ENCODE peak calls at places on chromosome 9, in five cellular contexts. D is spleen, O is left lung, M is breast epithelium, L is sigmoid colon. X is an unnamed sample.

GRCh38 chr9:111298831-111299603 is 31.0 kb downstream of the OR2K2 start:
- DNase-seq in D (no peak), O (peak; percentile 41), M (peak; percentile 26), L (peak; percentile 85), X (no peak)

GRCh38 chr9:99114049-99114440 is 9.1 kb downstream of the TGFBR1 start:
- DNase-seq in D (no peak), O (no peak), M (no peak), L (no peak), X (no peak)

GRCh38 chr9:74645007-74645639 is 148.0 kb downstream of the RORB start:
- DNase-seq in D (no peak), O (no peak), M (no peak), L (no peak), X (no peak)

GRCh38 chr9:111825468-111826145 is 30.9 kb upstream of the SHOC1 start:
- DNase-seq in D (no peak), O (no peak), M (no peak), L (no peak), X (no peak)

GRCh38 chr9:90175257-90175656 is 467.4 kb downstream of the DIRAS2 start:
- DNase-seq in D (no peak), O (no peak), M (no peak), L (no peak), X (no peak)

GRCh38 chr9:128555180-128555721 is 2.9 kb downstream of the SPTAN1 start:
- DNase-seq in D (no peak), O (no peak), M (no peak), L (no peak), X (no peak)

GRCh38 chr9:12774861-12775367 is at the start of gene LURAP1L:
- DNase-seq in D (no peak), O (peak; percentile 59), M (peak; percentile 57), L (peak; percentile 88), X (no peak)

GRCh38 chr9:5480919-5481743 is 29.2 kb upstream of the PDCD1LG2 start:
- DNase-seq in D (no peak), O (no peak), M (no peak), L (no peak), X (no peak)

GRCh38 chr9:112132356-112132755 is 42.7 kb downstream of the SUSD1 start:
- DNase-seq in D (no peak), O (no peak), M (no peak), L (no peak), X (no peak)

GRCh38 chr9:69874301-69875060 is 53.9 kb downstream of the CFAP95 start:
- DNase-seq in D (no peak), O (no peak), M (no peak), L (no peak), X (no peak)

GRCh38 chr9:133582501-133583045 is 26.6 kb downstream of the FAM163B start:
- DNase-seq in D (no peak), O (no peak), M (no peak), L (no peak), X (no peak)

GRCh38 chr9:124812401-124813016 is 35.6 kb downstream of the OLFML2A start:
- DNase-seq in D (no peak), O (peak; percentile 51), M (peak; percentile 58), L (peak; percentile 93), X (peak; percentile 91)

GRCh38 chr9:530681-531080 is 310.8 kb upstream of the DMRT1 start:
- DNase-seq in D (no peak), O (no peak), M (peak; percentile 68), L (no peak), X (no peak)

GRCh38 chr9:71819115-71819739 is 50.9 kb upstream of the CEMIP2 start:
- DNase-seq in D (no peak), O (no peak), M (no peak), L (no peak), X (no peak)

GRCh38 chr9:120913673-120914266 is 12.8 kb downstream of the TRAF1 start:
- DNase-seq in D (no peak), O (no peak), M (no peak), L (no peak), X (no peak)

GRCh38 chr9:115133649-115134048 is 15.7 kb upstream of the TNC start:
- DNase-seq in D (no peak), O (no peak), M (no peak), L (no peak), X (no peak)

GRCh38 chr9:75185585-75186170 is 97.4 kb downstream of the OSTF1 start:
- DNase-seq in D (peak; percentile 78), O (no peak), M (no peak), L (no peak), X (no peak)

GRCh38 chr9:38141751-38142150 is 72.7 kb upstream of the SHB start:
- DNase-seq in D (no peak), O (no peak), M (no peak), L (no peak), X (no peak)

GRCh38 chr9:94144394-94144793 is 60.1 kb downstream of the PTPDC1 start:
- DNase-seq in D (no peak), O (no peak), M (peak; percentile 32), L (no peak), X (no peak)

GRCh38 chr9:113548221-113549041 is 84.9 kb downstream of the RGS3 start:
- DNase-seq in D (peak; percentile 85), O (peak; percentile 72), M (peak; percentile 50), L (peak; percentile 77), X (peak; percentile 25)

GRCh38 chr9:34636791-34637355 is 714 bp downstream of the SIGMAR1 start:
- DNase-seq in D (no peak), O (no peak), M (no peak), L (no peak), X (no peak)

GRCh38 chr9:133575673-133576590 is 33.3 kb downstream of the FAM163B start:
- DNase-seq in D (no peak), O (no peak), M (no peak), L (no peak), X (no peak)

GRCh38 chr9:93136011-93136440 is 2.0 kb upstream of the NINJ1 start:
- DNase-seq in D (peak; percentile 73), O (no peak), M (no peak), L (peak; percentile 68), X (no peak)

GRCh38 chr9:109035684-109036423 is 22.6 kb upstream of the CTNNAL1 start:
- DNase-seq in D (no peak), O (peak; percentile 61), M (no peak), L (no peak), X (no peak)

GRCh38 chr9:32350682-32351081 is 33.8 kb upstream of the ACO1 start:
- DNase-seq in D (no peak), O (no peak), M (no peak), L (no peak), X (no peak)

GRCh38 chr9:4984171-4984570 is 901 bp upstream of the JAK2 start:
- DNase-seq in D (no peak), O (no peak), M (no peak), L (no peak), X (no peak)

GRCh38 chr9:123470121-123470851 is 114.3 kb downstream of the CRB2 start:
- DNase-seq in D (no peak), O (no peak), M (no peak), L (no peak), X (no peak)

GRCh38 chr9:70043689-70044449 is at the start of gene MAMDC2:
- DNase-seq in D (peak; percentile 77), O (peak; percentile 51), M (peak; percentile 46), L (peak; percentile 91), X (no peak)

GRCh38 chr9:65432051-65432450 is 147.0 kb upstream of the FOXD4L5 start:
- DNase-seq in D (no peak), O (no peak), M (no peak), L (no peak), X (no peak)

GRCh38 chr9:65435464-65435863 is 150.5 kb upstream of the FOXD4L5 start:
- DNase-seq in D (no peak), O (no peak), M (no peak), L (no peak), X (no peak)

GRCh38 chr9:65437724-65438123 is 152.7 kb upstream of the FOXD4L5 start:
- DNase-seq in D (no peak), O (no peak), M (no peak), L (no peak), X (no peak)

GRCh38 chr9:65430221-65430620 is 145.2 kb upstream of the FOXD4L5 start:
- DNase-seq in D (no peak), O (no peak), M (no peak), L (no peak), X (no peak)

DNA sequence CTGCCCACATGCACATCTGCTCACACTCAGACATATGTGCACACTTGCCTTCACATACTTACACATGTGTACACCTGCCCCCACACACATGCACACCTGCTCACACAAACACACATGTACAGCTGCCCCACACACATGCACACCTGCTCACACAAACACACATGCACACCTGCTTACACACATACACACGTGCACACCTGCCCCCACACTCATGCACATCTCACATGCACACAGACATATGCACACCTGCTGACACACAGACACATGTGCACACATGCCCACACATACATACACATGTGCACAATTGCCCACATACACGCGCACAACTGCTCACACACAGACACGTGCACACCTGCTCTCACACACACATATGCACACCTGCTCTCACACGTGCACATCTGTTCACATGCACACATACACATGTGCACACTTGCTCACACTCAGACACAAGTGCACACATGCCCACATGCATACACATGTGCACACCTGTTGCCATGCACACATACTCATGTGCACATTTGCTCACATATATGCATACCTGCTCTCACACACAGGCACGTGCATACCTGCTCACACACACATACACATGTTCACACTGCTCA is 147.8 kb upstream of the FOXD4L5 start:
- DNase-seq in D (no peak), O (no peak), M (no peak), L (no peak), X (no peak)
- H3K9me3 ChIP-seq in D (peaks cover 74% of the 10 kb centered on the region), O (peaks cover 51% of the 10 kb centered on the region), M (peaks cover 4% of the 10 kb centered on the region), L (no peaks in the 10 kb centered on the region), X (no peaks in the 10 kb centered on the region)

GRCh38 chr9:22009563-22009867 is 410 bp upstream of the CDKN2B start:
- DNase-seq in D (no peak), O (no peak), M (no peak), L (no peak), X (no peak)

GRCh38 chr9:22008662-22009562 is at the start of gene CDKN2B:
- DNase-seq in D (peak; percentile 96), O (peak; percentile 97), M (peak; percentile 90), L (peak; percentile 97), X (peak; percentile 95)

GRCh38 chr9:22002038-22002437 is 7.1 kb downstream of the CDKN2B start:
- DNase-seq in D (no peak), O (no peak), M (no peak), L (no peak), X (no peak)

GRCh38 chr9:22005083-22005699 is 3.9 kb downstream of the CDKN2B start:
- DNase-seq in D (no peak), O (no peak), M (no peak), L (no peak), X (no peak)

GRCh38 chr9:22005700-22006605 is 3.2 kb downstream of the CDKN2B start:
- DNase-seq in D (peak; percentile 72), O (no peak), M (no peak), L (no peak), X (no peak)
- H3K27me3 ChIP-seq in D (peaks cover 97% of the 10 kb centered on the region), O (peaks cover 92% of the 10 kb centered on the region), M (peaks cover 24% of the 10 kb centered on the region), L (peaks cover 13% of the 10 kb centered on the region), X (no peaks in the 10 kb centered on the region)

DNA sequence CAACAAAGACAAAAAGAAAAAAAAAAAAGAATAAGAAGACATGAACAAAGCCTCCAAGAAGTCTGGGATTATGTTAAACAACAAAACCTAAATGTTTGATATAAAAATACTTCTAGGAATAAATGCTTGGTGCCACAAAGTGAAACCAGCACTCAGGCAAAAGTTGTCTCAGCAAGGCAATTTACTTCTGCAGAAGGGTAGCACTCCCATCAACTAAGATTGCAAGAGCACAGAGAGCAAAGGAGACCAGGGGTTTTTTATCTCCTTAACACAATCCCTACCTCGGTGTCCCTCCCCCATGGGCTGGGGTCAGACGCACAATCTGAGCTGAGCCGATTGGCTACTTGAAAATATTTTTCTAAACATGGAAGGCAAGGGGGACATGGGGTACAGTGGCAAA is 381.3 kb upstream of the SLC24A2 start:
- DNase-seq in D (no peak), O (no peak), M (no peak), L (no peak), X (no peak)
- H3K9me3 ChIP-seq in D (peaks cover 50% of the 10 kb centered on the region), O (peaks cover 56% of the 10 kb centered on the region), M (peaks cover 38% of the 10 kb centered on the region), L (peaks cover 14% of the 10 kb centered on the region), X (no peaks in the 10 kb centered on the region)

GRCh38 chr9:122126340-122127333 is 32.9 kb downstream of the NDUFA8 start:
- DNase-seq in D (no peak), O (no peak), M (no peak), L (peak; percentile 62), X (no peak)
- H3K27me3 ChIP-seq in D (peaks cover 64% of the 10 kb centered on the region), O (peaks cover 50% of the 10 kb centered on the region), M (peaks cover 26% of the 10 kb centered on the region), L (no peaks in the 10 kb centered on the region), X (no peaks in the 10 kb centered on the region)